ENCODE peak calls at places on chromosomes 13 and 19, in eight cellular contexts. X is heart right ventricle; Q is H54; H is ascending aorta; F is NCI-H1092 treated with DMSO at 0.1 percent for 48 hours; T is T-helper 2 cell; J is stimulated activated CD8-positive, alpha-beta memory T cell treated with anti-CD3 and anti-CD28 coated beads, Interleukin-2, amount 100 ng/mL, for 1 hour; L is C1 segment of cervical spinal cord. G is an unnamed sample.

GRCh38 chr19:33280351-33280921 is 21.9 kb downstream of the CEBPA start:
- DNase-seq in T (no peak), L (no peak), H (no peak), J (no peak), X (no peak), Q (no peak), F (no peak), G (no peak)

GRCh38 chr13:36029171-36029570 is 102.0 kb downstream of the DCLK1 start:
- DNase-seq in F (no peak), J (no peak), Q (no peak), T (no peak), X (no peak), H (no peak), L (no peak), G (no peak)

GRCh38 chr13:43786766-43787517 is at the start of gene ENOX1:
- DNase-seq in Q (peak; percentile 27), H (no peak), J (no peak), L (peak; percentile 40), X (peak; percentile 67), F (peak; percentile 82), T (no peak), G (no peak)

GRCh38 chr13:74145249-74145970 is 11.2 kb upstream of the KLF12 start:
- DNase-seq in T (no peak), H (no peak), Q (no peak), J (no peak), F (peak; percentile 85), X (no peak), L (no peak), G (no peak)

GRCh38 chr19:44401787-44402115 is 343 bp upstream of the ZNF285 start:
- DNase-seq in J (no peak), H (no peak), X (no peak), F (no peak), L (no peak), Q (no peak), T (no peak), G (no peak)

GRCh38 chr13:72798817-72799216 is 16.9 kb downstream of the PIBF1 start:
- DNase-seq in J (no peak), T (no peak), X (no peak), L (no peak), Q (no peak), H (no peak), F (no peak), G (no peak)

GRCh38 chr13:38002596-38002995 is 133.0 kb upstream of the TRPC4 start:
- DNase-seq in L (no peak), J (no peak), X (no peak), H (no peak), F (peak; percentile 2), T (no peak), Q (no peak), G (no peak)

GRCh38 chr19:19866599-19867248 is 1.0 kb downstream of the ZNF253 start:
- DNase-seq in L (no peak), T (no peak), J (no peak), Q (no peak), H (no peak), X (peak; percentile 12), F (peak; percentile 20), G (no peak)

GRCh38 chr19:29086182-29086581 is 126.8 kb downstream of the UQCRFS1 start:
- DNase-seq in J (no peak), H (no peak), L (no peak), Q (no peak), T (no peak), X (no peak), F (no peak), G (no peak)

GRCh38 chr19:45117167-45117594 is 24.2 kb downstream of the PPP1R37 start:
- DNase-seq in F (no peak), X (no peak), L (no peak), T (no peak), J (no peak), Q (no peak), H (no peak), G (no peak)

GRCh38 chr19:46385636-46386035 is 27.7 kb downstream of the CCDC8 start:
- DNase-seq in X (no peak), J (no peak), L (no peak), H (peak; percentile 37), Q (no peak), T (no peak), F (no peak), G (no peak)

GRCh38 chr19:18975864-18976263 is 34.8 kb upstream of the HOMER3 start:
- DNase-seq in H (no peak), T (no peak), J (no peak), L (no peak), Q (no peak), X (no peak), F (no peak), G (no peak)

GRCh38 chr19:55668603-55669348 is 6.2 kb upstream of the EPN1 start:
- DNase-seq in L (no peak), T (no peak), X (no peak), H (no peak), F (no peak), J (no peak), Q (no peak), G (no peak)

GRCh38 chr19:33467851-33468250 is 53.7 kb downstream of the PEPD start:
- DNase-seq in L (no peak), T (no peak), J (no peak), H (peak; percentile 24), F (no peak), X (no peak), Q (no peak), G (no peak)

GRCh38 chr13:109938255-109938936 is 152.0 kb upstream of the IRS2 start:
- DNase-seq in H (no peak), L (no peak), J (no peak), X (no peak), Q (no peak), F (no peak), T (no peak), G (peak; percentile 19)

GRCh38 chr19:44602071-44602470 is 11.3 kb upstream of the IGSF23 start:
- DNase-seq in F (no peak), L (no peak), T (no peak), J (no peak), Q (no peak), H (no peak), X (no peak), G (no peak)

GRCh38 chr19:55486043-55486970 is 1.3 kb downstream of the NAT14 start:
- DNase-seq in X (no peak), T (no peak), H (no peak), L (no peak), F (no peak), Q (no peak), J (no peak), G (no peak)

GRCh38 chr13:80082396-80083096 is 258.4 kb downstream of the SPRY2 start:
- DNase-seq in L (no peak), T (no peak), H (no peak), Q (no peak), J (no peak), F (no peak), X (no peak), G (peak; percentile 49)

GRCh38 chr19:55392820-55393219 is 7.1 kb downstream of the RPL28 start:
- DNase-seq in L (no peak), H (no peak), Q (no peak), F (no peak), X (no peak), J (no peak), T (no peak), G (no peak)

GRCh38 chr13:33379597-33379996 is 94.0 kb upstream of the STARD13 start:
- DNase-seq in F (no peak), J (no peak), L (no peak), T (no peak), X (no peak), Q (no peak), H (no peak), G (no peak)

GRCh38 chr19:33468361-33469170 is 53.0 kb downstream of the PEPD start:
- DNase-seq in J (no peak), F (no peak), X (no peak), L (no peak), H (peak; percentile 61), Q (peak; percentile 56), T (no peak), G (peak; percentile 55)

GRCh38 chr19:14048439-14049153 is 13.3 kb downstream of the PALM3 start:
- DNase-seq in X (peak; percentile 42), H (no peak), T (peak; percentile 53), L (no peak), J (peak; percentile 62), Q (peak; percentile 59), F (peak; percentile 45), G (peak; percentile 14)